ENCODE peak calls at places on chromosomes 13 and 19, in four cellular contexts. R is AG04449, A is T1000, I is T follicular helper cell. G is an unnamed sample.

GRCh38 chr13:100789481-100789880 is 114.9 kb upstream of the TMTC4 start:
- DNase-seq in I (no peak), A (no peak), R (no peak), G (no peak)

GRCh38 chr19:49857061-49857833 is 6.3 kb downstream of the PTOV1 start:
- DNase-seq in R (no peak), A (no peak), I (no peak), G (no peak)

GRCh38 chr13:106354961-106355360 is 180.5 kb downstream of the EFNB2 start:
- DNase-seq in A (no peak), I (no peak), R (no peak), G (no peak)

GRCh38 chr19:32404939-32405430 is 585 bp upstream of the DPY19L3 start:
- DNase-seq in R (no peak), A (no peak), I (no peak), G (no peak)

GRCh38 chr13:100689191-100689590 is 14.6 kb upstream of the TMTC4 start:
- DNase-seq in R (no peak), A (no peak), I (no peak), G (no peak)

GRCh38 chr13:51113969-51114368 is 2.9 kb upstream of the C13orf42 start:
- DNase-seq in A (no peak), I (no peak), R (no peak), G (no peak)

GRCh38 chr13:106156468-106156867 is 379.0 kb downstream of the EFNB2 start:
- DNase-seq in A (peak), I (no peak), R (peak), G (no peak)

GRCh38 chr19:41872775-41873647 is 4.1 kb upstream of the CD79A start:
- DNase-seq in R (no peak), A (peak), I (peak), G (peak)

GRCh38 chr13:49404621-49405020 is 39.2 kb downstream of the CAB39L start:
- DNase-seq in I (no peak), R (no peak), A (no peak), G (no peak)

GRCh38 chr13:22270881-22271280 is 600.0 kb downstream of the FGF9 start:
- DNase-seq in R (no peak), A (no peak), I (no peak), G (no peak)

GRCh38 chr13:106555631-106556328 is 12.2 kb downstream of the ARGLU1 start:
- DNase-seq in R (no peak), A (no peak), I (no peak), G (no peak)

GRCh38 chr19:52542984-52543664 is 15.7 kb downstream of the ZNF808 start:
- DNase-seq in R (no peak), I (no peak), A (no peak), G (peak)

GRCh38 chr19:51138549-51138979 is 3.5 kb upstream of the SIGLEC7 start:
- DNase-seq in I (no peak), R (no peak), A (no peak), G (no peak)

GRCh38 chr13:27083183-27083582 is 88.4 kb downstream of the USP12 start:
- DNase-seq in R (no peak), I (no peak), A (no peak), G (peak)

GRCh38 chr19:45960595-45961235 is 12.9 kb downstream of the NOVA2 start:
- DNase-seq in A (no peak), R (no peak), I (no peak), G (no peak)

GRCh38 chr19:35546532-35546931 is 1.1 kb downstream of the TMEM147 start:
- DNase-seq in I (no peak), A (no peak), R (no peak), G (no peak)

G was measured in T-helper 2 cell.